ENCODE peak calls at places on chromosomes 6 and 20, in five cellular contexts. X is nephron progenitor cell; B is cardiac fibroblast; V is pancreas; Y is CD8-positive, alpha-beta T cell. N is an unnamed sample.

GRCh38 chr6:39839445-39839844 is 47.3 kb downstream of the DAAM2 start:
- DNase-seq in X (no peak), B (no peak), V (no peak), Y (no peak), N (no peak)

GRCh38 chr20:15937179-15937578 is 636.1 kb downstream of the KIF16B start:
- DNase-seq in X (no peak), B (no peak), V (no peak), Y (no peak), N (no peak)

GRCh38 chr6:63307581-63308246 is 12.1 kb downstream of the LGSN start:
- DNase-seq in X (no peak), B (peak), V (no peak), Y (no peak), N (no peak)

GRCh38 chr6:21164768-21165326 is 428.7 kb upstream of the SOX4 start:
- DNase-seq in X (no peak), B (no peak), V (no peak), Y (no peak), N (no peak)

GRCh38 chr6:43706788-43707187 is 19.2 kb upstream of the MRPS18A start:
- DNase-seq in X (no peak), B (peak), V (no peak), Y (no peak), N (no peak)

GRCh38 chr6:72218125-72218524 is 331.8 kb downstream of the RIMS1 start:
- DNase-seq in X (peak), B (peak), V (peak), Y (no peak), N (no peak)

GRCh38 chr20:47620808-47621805 is 119.4 kb downstream of the NCOA3 start:
- DNase-seq in X (no peak), B (peak), V (no peak), Y (no peak), N (no peak)

GRCh38 chr6:35844290-35844689 is 39.1 kb downstream of the LHFPL5 start:
- DNase-seq in X (no peak), B (no peak), V (no peak), Y (no peak), N (no peak)

GRCh38 chr6:44554194-44554593 is 166.7 kb downstream of the CDC5L start:
- DNase-seq in X (no peak), B (no peak), V (no peak), Y (no peak), N (no peak)

GRCh38 chr6:50984135-50984534 is 165.5 kb downstream of the TFAP2B start:
- DNase-seq in X (no peak), B (no peak), V (no peak), Y (no peak), N (no peak)

GRCh38 chr6:24402697-24403500 is at the start of gene MRS2:
- DNase-seq in X (peak), B (peak), V (peak), Y (peak), N (peak)

DNA sequence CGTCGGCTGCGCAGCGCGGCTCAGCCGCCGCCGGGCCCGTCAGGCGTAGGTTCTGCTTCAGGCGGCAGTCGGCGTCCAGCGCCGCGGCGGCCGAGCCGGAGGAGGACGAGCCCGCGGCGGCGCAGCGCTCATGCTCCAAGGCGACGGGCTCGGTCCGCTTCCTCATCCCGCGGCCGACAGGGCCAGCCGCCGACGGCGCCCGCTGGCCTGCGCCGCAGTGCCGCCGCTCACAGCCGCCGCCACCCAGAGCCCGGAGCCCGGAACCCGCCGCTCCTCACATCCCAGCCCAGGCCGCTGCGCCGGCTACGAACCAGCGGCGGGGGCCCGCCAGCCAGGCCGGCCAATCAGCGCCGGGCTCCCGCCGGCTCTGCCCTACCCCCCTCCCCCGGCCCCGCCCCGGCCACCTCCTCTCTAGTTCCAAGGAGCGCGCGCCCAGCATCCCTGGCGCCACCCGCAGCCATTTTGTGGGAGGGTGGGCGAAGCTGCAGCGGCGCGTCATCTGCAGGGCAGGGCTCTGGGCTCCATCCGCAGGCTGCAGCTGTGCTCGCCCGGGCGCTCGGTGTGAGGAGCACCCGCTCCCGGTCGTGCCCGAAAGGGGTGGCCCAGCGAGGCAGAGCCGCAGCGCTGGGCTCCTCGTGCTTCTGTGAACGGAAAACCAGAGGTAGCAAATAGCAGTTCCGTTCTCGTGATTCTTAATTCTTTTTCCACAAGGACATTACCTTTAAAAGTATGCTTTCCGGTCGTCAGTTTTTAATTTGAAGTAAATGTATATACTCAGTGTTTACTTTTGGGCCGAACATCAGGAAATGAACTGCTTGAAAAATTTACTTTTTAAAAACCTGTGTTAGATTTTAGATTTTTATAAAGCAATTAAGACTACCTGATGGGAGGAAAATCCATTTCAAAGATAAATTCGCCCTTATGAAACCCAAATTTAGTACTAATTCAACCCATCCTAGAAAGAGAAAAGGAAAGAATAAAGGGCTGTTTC is at the start of gene ABHD12:
- DNase-seq in X (peak), B (peak), V (peak), Y (peak), N (peak)
- TF ChIP-seq CTCF in X (no peak), B (no peak), V (no peak), Y (no peak), N (no peak)

DNA sequence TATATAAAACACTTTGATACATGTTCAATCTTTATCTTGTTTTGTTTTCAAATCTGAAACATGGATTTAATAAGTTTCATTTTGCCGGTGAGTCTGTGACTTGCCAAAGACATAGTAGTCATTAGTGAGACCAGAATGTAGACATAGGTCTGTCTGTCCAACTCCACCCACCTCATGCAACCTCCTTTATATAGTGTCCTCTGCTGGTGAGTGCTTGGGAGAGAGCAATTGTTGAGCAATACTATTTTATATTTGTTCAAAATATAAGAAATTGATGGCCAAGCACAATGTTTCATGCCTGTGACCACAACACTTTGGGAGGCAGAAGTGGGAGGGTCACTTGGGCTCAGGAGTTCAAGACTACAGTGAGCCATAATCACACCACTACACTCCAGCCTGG is 10.8 kb upstream of the LY86 start:
- DNase-seq in X (no peak), B (no peak), V (no peak), Y (no peak), N (no peak)
- TF ChIP-seq CTCF in X (no peak), B (no peak), V (no peak), Y (no peak), N (no peak)

DNA sequence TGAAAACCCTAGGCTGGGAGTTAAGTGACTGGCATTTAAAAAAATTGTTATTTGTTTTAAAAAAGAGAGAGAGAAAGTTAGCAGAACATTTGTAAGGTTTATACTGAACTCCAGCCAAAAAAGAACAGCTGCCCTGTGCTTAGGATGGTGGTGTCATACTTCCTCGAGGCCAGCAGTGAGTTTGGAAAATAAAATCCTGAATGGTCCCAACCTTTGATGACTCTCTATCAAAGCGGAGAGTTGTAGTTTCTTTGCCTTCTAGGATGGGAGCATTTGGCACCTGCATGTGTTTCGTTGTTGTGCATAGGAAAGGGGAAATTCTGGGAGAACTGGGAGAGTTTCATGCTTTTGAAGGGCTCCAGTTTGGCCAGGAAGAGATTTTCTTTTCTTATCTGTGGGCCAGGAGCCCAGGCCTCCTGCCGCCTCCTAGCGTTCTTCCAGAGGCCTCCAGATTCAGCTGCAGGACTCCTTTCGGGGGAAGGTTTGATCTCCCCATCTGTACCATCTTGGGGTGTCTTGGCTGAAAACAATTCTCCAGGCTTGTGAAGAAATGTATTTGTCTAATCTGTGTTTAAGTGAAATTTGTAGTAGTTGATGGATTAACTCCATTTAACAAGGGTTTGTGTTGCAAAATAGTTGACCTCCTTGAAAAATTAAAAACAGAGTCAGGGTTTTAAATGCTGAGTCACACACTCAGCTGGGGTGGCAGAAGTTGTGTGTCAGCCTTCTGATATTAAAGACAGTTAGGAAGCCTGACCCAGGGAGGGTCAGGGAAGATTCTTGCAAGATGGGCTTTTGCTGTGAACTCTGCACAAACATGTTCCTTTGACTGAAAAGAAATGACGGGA is 63.4 kb downstream of the TXNDC5 start:
- DNase-seq in X (no peak), B (peak), V (no peak), Y (no peak), N (no peak)
- TF ChIP-seq CTCF in X (no peak), B (peak), V (no peak), Y (no peak), N (no peak)

DNA sequence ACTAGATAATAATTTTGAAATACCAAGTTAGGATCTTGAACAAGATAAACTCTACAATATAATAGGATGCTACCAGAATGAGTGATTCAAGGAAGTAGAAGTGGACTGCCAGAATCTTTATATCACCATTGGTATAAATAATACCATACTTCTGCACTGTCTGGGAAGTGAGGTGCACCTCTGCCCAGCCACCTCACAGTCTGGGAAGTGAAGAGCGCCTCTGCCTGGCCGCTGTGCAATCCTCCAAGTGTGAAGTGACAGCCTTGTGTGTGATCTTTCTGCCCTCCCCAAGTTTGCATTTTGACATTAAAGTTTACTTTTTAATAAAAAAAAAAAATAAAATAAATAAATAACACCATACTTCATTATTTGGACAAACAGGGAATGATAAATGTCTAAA is 18.8 kb downstream of the LATS1 start:
- DNase-seq in X (no peak), B (no peak), V (no peak), Y (no peak), N (no peak)
- TF ChIP-seq CTCF in X (no peak), B (no peak), V (no peak), Y (no peak), N (no peak)

DNA sequence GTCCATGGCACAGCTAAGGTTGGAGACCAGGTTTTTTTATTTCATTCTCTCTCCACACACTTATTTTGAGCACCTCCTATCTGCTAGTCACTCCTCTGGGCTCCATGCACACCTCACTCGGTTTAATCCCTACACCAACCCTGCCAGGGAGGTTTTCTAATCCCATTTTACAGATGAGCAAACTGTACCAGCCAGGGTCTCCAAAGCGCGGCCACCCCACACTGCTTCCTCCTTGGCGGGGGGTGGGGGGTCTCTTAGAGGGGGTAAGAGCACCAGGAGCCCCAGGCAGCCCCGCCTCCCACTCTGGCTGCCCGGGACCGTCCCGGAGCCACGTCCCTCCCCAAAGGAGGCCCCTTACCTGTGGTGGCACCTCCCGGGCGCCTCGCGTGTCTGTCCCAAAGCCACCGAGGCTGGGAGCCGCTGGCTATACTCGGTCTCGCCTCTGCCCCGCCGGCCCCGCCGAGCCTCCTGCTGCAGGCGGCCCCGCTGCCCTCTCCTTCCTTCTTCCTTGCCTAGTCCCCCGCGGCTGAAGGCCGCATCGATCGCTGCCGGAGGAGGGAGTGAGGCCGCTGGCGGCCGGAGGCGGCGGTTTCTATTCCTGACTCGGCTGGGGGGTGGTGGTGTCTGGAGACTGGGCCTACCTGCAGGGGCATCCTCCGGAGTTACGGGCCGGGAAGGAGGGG is at the start of gene KCNS1:
- DNase-seq in X (peak), B (no peak), V (peak), Y (no peak), N (no peak)
- TF ChIP-seq CTCF in X (no peak), B (peak), V (no peak), Y (no peak), N (no peak)